ENCODE peak calls at places on chromosomes 16 and 17, in four cellular contexts. G is activated naive CD4-positive, alpha-beta T cell; E is mesothelial cell of epicardium; Z is GM23338. K is an unnamed sample.

GRCh38 chr17:75645501-75645888 is 12.3 kb downstream of the SMIM5 start:
- DNase-seq in G (no peak), E (no peak), Z (no peak), K (no peak)

GRCh38 chr17:77889135-77889505 is 69.4 kb upstream of the TNRC6C start:
- DNase-seq in G (no peak), E (no peak), Z (no peak), K (no peak)

GRCh38 chr17:50114849-50115357 is 15.1 kb downstream of the SAMD14 start:
- DNase-seq in G (no peak), E (no peak), Z (peak; percentile 94), K (no peak)

GRCh38 chr17:4009164-4009785 is 45.0 kb upstream of the ATP2A3 start:
- DNase-seq in G (no peak), E (no peak), Z (no peak), K (no peak)

GRCh38 chr16:64450170-64450569 is 671.7 kb downstream of the CDH11 start:
- DNase-seq in G (no peak), E (no peak), Z (no peak), K (no peak)

GRCh38 chr17:50209472-50210248 is 8.2 kb upstream of the COL1A1 start:
- DNase-seq in G (no peak), E (peak; percentile 74), Z (peak; percentile 80), K (peak; percentile 99)

GRCh38 chr17:52383493-52384100 is 225.1 kb upstream of the CA10 start:
- DNase-seq in G (no peak), E (no peak), Z (peak; percentile 91), K (no peak)

GRCh38 chr17:2363318-2363717 is 26.0 kb downstream of the SGSM2 start:
- DNase-seq in G (no peak), E (no peak), Z (no peak), K (no peak)

GRCh38 chr16:88066680-88067529 is 115.7 kb downstream of the BANP start:
- DNase-seq in G (no peak), E (peak; percentile 16), Z (no peak), K (no peak)

GRCh38 chr17:28059675-28060074 is 17.2 kb downstream of the NLK start:
- DNase-seq in G (no peak), E (no peak), Z (no peak), K (no peak)

GRCh38 chr17:54013117-54013516 is 190.4 kb downstream of the KIF2B start:
- DNase-seq in G (no peak), E (no peak), Z (peak; percentile 48), K (no peak)

GRCh38 chr17:79452706-79453105 is 158.1 kb downstream of the RBFOX3 start:
- DNase-seq in G (no peak), E (no peak), Z (no peak), K (no peak)

GRCh38 chr16:53576904-53577303 is 73.9 kb upstream of the AKTIP start:
- DNase-seq in G (no peak), E (no peak), Z (no peak), K (no peak)

GRCh38 chr17:62965649-62966425 is at the start of gene TANC2:
- DNase-seq in G (peak; percentile 26), E (peak; percentile 70), Z (peak; percentile 88), K (peak; percentile 87)

GRCh38 chr16:58814348-58814801 is 80.3 kb upstream of the GOT2 start:
- DNase-seq in G (no peak), E (peak; percentile 27), Z (peak; percentile 77), K (peak; percentile 53)